ENCODE peak calls at places on chromosomes 11 and 22, in seven cellular contexts. U is GM20000, N is psoas muscle, Y is upper lobe of right lung, P is body of pancreas, T is epithelial cell of esophagus, E is fibroblast of mammary gland. G is an unnamed sample.

GRCh38 chr11:116132273-116132978 is 628.2 kb upstream of the CADM1 start:
- DNase-seq in E (no peak), T (no peak), Y (no peak), U (no peak), N (no peak), P (no peak), G (no peak)

GRCh38 chr22:37326726-37327125 is 44.4 kb downstream of the CYTH4 start:
- DNase-seq in N (no peak), E (no peak), Y (peak; percentile 86), T (peak; percentile 27), P (peak; percentile 89), U (no peak), G (no peak)

GRCh38 chr11:27319065-27319464 is 44.0 kb downstream of the CCDC34 start:
- DNase-seq in N (no peak), P (no peak), E (peak; percentile 80), U (peak; percentile 61), T (peak; percentile 69), Y (no peak), G (no peak)

GRCh38 chr11:47229161-47229560 is 14.4 kb downstream of the DDB2 start:
- DNase-seq in P (no peak), N (no peak), Y (no peak), T (no peak), E (no peak), U (no peak), G (no peak)

GRCh38 chr11:1118755-1119275 is 38.9 kb upstream of the MUC5AC start:
- DNase-seq in E (no peak), P (no peak), T (no peak), U (no peak), Y (peak; percentile 36), N (no peak), G (no peak)

GRCh38 chr11:22449441-22449840 is 111.3 kb downstream of the SLC17A6 start:
- DNase-seq in E (no peak), P (no peak), N (no peak), T (no peak), U (no peak), Y (no peak), G (no peak)

GRCh38 chr22:16974298-16975084 is 33.5 kb downstream of the GAB4 start:
- DNase-seq in U (no peak), E (no peak), P (no peak), T (no peak), N (no peak), Y (no peak), G (no peak)

GRCh38 chr11:106457727-106458126 is 380.3 kb downstream of the AASDHPPT start:
- DNase-seq in Y (no peak), U (no peak), N (no peak), P (no peak), E (peak; percentile 73), T (peak; percentile 81), G (no peak)

GRCh38 chr22:49136041-49136815 is 691.4 kb downstream of the BRD1 start:
- DNase-seq in N (no peak), U (no peak), Y (no peak), E (no peak), P (no peak), T (no peak), G (no peak)

GRCh38 chr11:15616130-15617105 is 501.7 kb downstream of the INSC start:
- DNase-seq in E (no peak), P (no peak), Y (no peak), T (no peak), U (no peak), N (no peak), G (no peak)

GRCh38 chr22:26756675-26757293 is 99.4 kb downstream of the MIAT start:
- DNase-seq in T (peak; percentile 56), P (peak; percentile 53), N (peak; percentile 66), Y (peak; percentile 74), U (peak; percentile 68), E (peak; percentile 46), G (peak; percentile 82)

GRCh38 chr22:31139866-31140716 is at the start of gene PLA2G3:
- DNase-seq in Y (peak; percentile 93), N (peak; percentile 46), U (no peak), E (peak; percentile 62), T (peak; percentile 61), P (no peak), G (peak; percentile 86)

GRCh38 chr11:100830978-100831732 is 144.1 kb downstream of the ARHGAP42 start:
- DNase-seq in P (no peak), T (peak; percentile 69), E (peak; percentile 80), Y (no peak), U (no peak), N (no peak), G (no peak)

GRCh38 chr22:42907404-42908081 is 50.5 kb upstream of the ARFGAP3 start:
- DNase-seq in N (no peak), E (peak; percentile 14), P (peak; percentile 45), U (no peak), Y (no peak), T (peak; percentile 78), G (no peak)

DNA sequence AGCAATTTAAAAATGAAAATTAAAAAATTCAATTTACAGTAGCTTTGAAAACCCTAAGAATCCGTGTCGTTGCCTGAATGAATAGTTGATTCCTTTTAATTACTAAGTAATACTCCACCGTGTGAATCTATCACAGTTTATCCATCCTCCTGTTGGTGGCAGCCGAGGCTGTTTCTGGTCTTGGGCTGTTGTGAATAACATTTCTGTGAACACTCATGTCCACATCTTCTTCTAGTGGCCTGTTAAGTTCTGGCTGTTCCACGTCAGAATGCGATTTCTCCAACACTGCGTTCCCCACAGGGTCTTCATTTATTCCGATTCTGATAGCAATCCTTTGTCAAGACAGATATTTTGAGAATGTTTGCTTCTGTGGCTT is 223.0 kb downstream of the TBC1D22A start:
- DNase-seq in P (no peak), T (no peak), U (no peak), Y (no peak), N (no peak), E (peak; percentile 17), G (no peak)
- TF ChIP-seq CTCF in P (no peak), T (no peak), U (no peak), Y (no peak), N (no peak), E (peak; percentile 16), G (no peak)

GRCh38 chr11:111308140-111308539 is 9.8 kb downstream of the POU2AF3 start:
- DNase-seq in T (no peak), U (no peak), P (peak; percentile 94), N (peak; percentile 48), E (no peak), Y (no peak), G (no peak)

GRCh38 chr11:111306321-111306720 is 8.0 kb downstream of the POU2AF3 start:
- DNase-seq in T (no peak), N (no peak), Y (no peak), P (no peak), E (no peak), U (no peak), G (no peak)

GRCh38 chr11:111307472-111308108 is 9.2 kb downstream of the POU2AF3 start:
- DNase-seq in U (no peak), Y (no peak), P (no peak), E (no peak), T (no peak), N (no peak), G (no peak)

GRCh38 chr11:111305403-111305802 is 7.1 kb downstream of the POU2AF3 start:
- DNase-seq in P (no peak), U (no peak), Y (no peak), E (no peak), T (no peak), N (no peak), G (no peak)

GRCh38 chr11:111305871-111306270 is 7.5 kb downstream of the POU2AF3 start:
- DNase-seq in P (no peak), E (no peak), T (no peak), N (no peak), Y (no peak), U (no peak), G (no peak)
- TF ChIP-seq CTCF in P (no peak), E (no peak), T (no peak), N (no peak), Y (no peak), U (no peak), G (no peak)

GRCh38 chr11:70282012-70282411 is 11.5 kb downstream of the PPFIA1 start:
- DNase-seq in N (no peak), E (no peak), T (no peak), U (no peak), Y (no peak), P (no peak), G (no peak)
- TF ChIP-seq CTCF in N (no peak), E (no peak), T (no peak), U (no peak), Y (no peak), P (no peak), G (no peak)

GRCh38 chr11:85826096-85826855 is 15.3 kb upstream of the SYTL2 start:
- DNase-seq in Y (no peak), N (no peak), P (peak; percentile 17), U (peak; percentile 31), E (peak; percentile 60), T (peak; percentile 50), G (peak; percentile 26)
- TF ChIP-seq CTCF in Y (peak; percentile 43), N (peak; percentile 51), P (no peak), U (peak; percentile 24), E (peak; percentile 73), T (peak; percentile 75), G (peak; percentile 43)

DNA sequence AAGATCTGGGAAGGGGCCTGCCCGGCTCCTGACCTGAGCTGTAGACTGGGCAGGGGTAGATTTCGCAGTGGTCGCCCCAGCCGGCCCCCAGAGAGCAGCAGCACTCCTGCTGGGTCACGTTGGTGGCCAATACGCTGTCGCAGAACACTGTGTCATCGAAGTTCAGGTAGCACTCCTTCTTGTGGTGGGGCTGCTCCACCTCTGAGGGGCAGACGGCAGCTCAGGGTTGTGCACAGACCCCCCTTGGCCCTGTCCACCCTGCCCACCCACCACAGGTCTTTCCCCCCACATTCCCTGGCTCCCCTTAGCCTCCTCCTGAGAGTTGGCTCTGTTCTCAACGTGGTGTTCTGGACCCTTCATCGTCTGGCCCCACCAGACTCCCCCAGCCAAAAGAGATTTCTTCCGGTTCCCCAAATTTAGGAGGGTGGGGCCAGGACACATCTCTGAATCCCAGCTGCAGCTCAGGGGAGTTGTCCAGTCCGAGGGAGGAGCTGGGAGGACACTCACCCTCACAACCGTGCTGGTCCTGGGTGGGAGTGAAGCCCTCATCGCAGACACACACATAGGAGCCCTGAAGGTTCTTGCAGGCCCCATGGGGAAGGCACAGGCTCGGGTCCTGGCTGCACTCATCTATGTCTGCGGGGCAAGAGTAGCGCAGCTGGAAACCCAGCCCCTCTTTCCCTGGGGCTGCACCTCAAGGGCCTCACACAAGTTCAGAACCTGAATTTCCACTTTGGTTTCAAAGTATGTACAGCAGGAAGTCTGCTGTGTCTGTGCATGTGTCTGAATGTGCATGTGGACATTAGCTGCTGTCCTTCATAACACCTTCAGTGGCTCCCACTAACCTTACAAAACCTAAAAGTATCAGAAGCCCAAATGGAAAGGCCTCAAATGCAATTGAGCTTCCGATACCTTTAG is 16.5 kb downstream of the SCYL1 start:
- DNase-seq in E (no peak), U (no peak), T (peak; percentile 86), N (no peak), P (no peak), Y (no peak), G (no peak)
- TF ChIP-seq CTCF in E (no peak), U (no peak), T (no peak), N (no peak), P (no peak), Y (no peak), G (no peak)

GRCh38 chr11:81959341-81959740 is 774.3 kb downstream of the FAM181B start:
- DNase-seq in U (no peak), Y (no peak), P (no peak), T (no peak), N (no peak), E (no peak), G (peak; percentile 12)
- TF ChIP-seq CTCF in U (no peak), Y (no peak), P (no peak), T (no peak), N (no peak), E (no peak), G (no peak)

G was measured in nephron progenitor cell.